ENCODE peak calls at places on chromosomes 11 and 22, in six cellular contexts. C is WTC11, Z is H4, R is LHCN-M2, T is lung microvascular endothelial cell, P is NCI-H226. U is an unnamed sample.

GRCh38 chr22:17777005-17777716 is 2.9 kb upstream of the BID start:
- DNase-seq in C (no peak), Z (no peak), R (no peak), T (peak; percentile 37), P (no peak), U (peak; percentile 69)

GRCh38 chr11:70212227-70212811 is 9.2 kb downstream of the FADD start:
- DNase-seq in C (peak; percentile 49), Z (no peak), R (no peak), T (peak; percentile 38), P (peak; percentile 3), U (no peak)

GRCh38 chr11:125626381-125626950 is 1.5 kb downstream of the CHEK1 start:
- DNase-seq in C (peak; percentile 14), Z (no peak), R (no peak), T (no peak), P (no peak), U (peak; percentile 8)

GRCh38 chr11:97894978-97895377 is 1125.8 kb upstream of the CNTN5 start:
- DNase-seq in C (no peak), Z (no peak), R (no peak), T (no peak), P (no peak), U (no peak)

GRCh38 chr11:69217276-69218105 is 61.8 kb downstream of the SMIM38 start:
- DNase-seq in C (peak; percentile 9), Z (no peak), R (no peak), T (no peak), P (no peak), U (no peak)

GRCh38 chr11:114088216-114088615 is 28.7 kb downstream of the ZBTB16 start:
- DNase-seq in C (no peak), Z (no peak), R (peak; percentile 59), T (no peak), P (no peak), U (no peak)

GRCh38 chr11:105124756-105125155 is 14.8 kb downstream of the CARD18 start:
- DNase-seq in C (no peak), Z (no peak), R (no peak), T (no peak), P (no peak), U (no peak)

GRCh38 chr22:20833225-20833665 is 25.4 kb downstream of the PI4KA start:
- DNase-seq in C (no peak), Z (no peak), R (no peak), T (no peak), P (no peak), U (no peak)

GRCh38 chr22:36323855-36324331 is 63.9 kb downstream of the MYH9 start:
- DNase-seq in C (no peak), Z (no peak), R (no peak), T (peak; percentile 47), P (no peak), U (no peak)

GRCh38 chr11:68839953-68840641 is 1.6 kb downstream of the CPT1A start:
- DNase-seq in C (no peak), Z (no peak), R (peak; percentile 17), T (peak; percentile 68), P (no peak), U (no peak)

U was measured in T-cell.